ENCODE peak calls at places on chromosome 10, in six cellular contexts. F, U, D, V, K and J are unnamed samples.

GRCh38 chr10:26439436-26440090 is 1.4 kb downstream of the APBB1IP start:
- DNase-seq in F (no peak), U (no peak), D (no peak), V (no peak), K (no peak), J (no peak)

GRCh38 chr10:75261813-75262725 is 26.3 kb upstream of the COMTD1 start:
- DNase-seq in F (no peak), U (peak; percentile 15), D (no peak), V (no peak), K (no peak), J (no peak)

GRCh38 chr10:116521424-116522305 is 24.1 kb upstream of the PNLIP start:
- DNase-seq in F (peak; percentile 33), U (peak; percentile 52), D (peak; percentile 37), V (no peak), K (peak; percentile 21), J (peak; percentile 52)

GRCh38 chr10:119675483-119676170 is 24.4 kb downstream of the BAG3 start:
- DNase-seq in F (no peak), U (no peak), D (no peak), V (no peak), K (no peak), J (no peak)

GRCh38 chr10:5662708-5663579 is 3.5 kb downstream of the ASB13 start:
- DNase-seq in F (no peak), U (no peak), D (no peak), V (no peak), K (no peak), J (no peak)

GRCh38 chr10:43229208-43230061 is 37.4 kb downstream of the RASGEF1A start:
- DNase-seq in F (peak; percentile 18), U (no peak), D (no peak), V (peak; percentile 85), K (no peak), J (no peak)

GRCh38 chr10:74738985-74739567 is 87.3 kb upstream of the KAT6B start:
- DNase-seq in F (no peak), U (peak; percentile 16), D (peak; percentile 65), V (peak; percentile 45), K (no peak), J (peak; percentile 16)

GRCh38 chr10:124106241-124106905 is 13.0 kb upstream of the CHST15 start:
- DNase-seq in F (no peak), U (peak; percentile 55), D (no peak), V (no peak), K (no peak), J (peak; percentile 78)

GRCh38 chr10:69392481-69393000 is 24.2 kb downstream of the TACR2 start:
- DNase-seq in F (peak; percentile 87), U (peak; percentile 77), D (peak; percentile 96), V (peak; percentile 91), K (peak; percentile 79), J (peak; percentile 80)

GRCh38 chr10:79027147-79028055 is 41.4 kb upstream of the ZMIZ1 start:
- DNase-seq in F (no peak), U (no peak), D (no peak), V (no peak), K (no peak), J (no peak)

GRCh38 chr10:126422561-126422960 is 34.3 kb upstream of the ADAM12 start:
- DNase-seq in F (no peak), U (peak; percentile 10), D (no peak), V (no peak), K (no peak), J (no peak)

GRCh38 chr10:4034907-4035581 is 250.0 kb upstream of the KLF6 start:
- DNase-seq in F (no peak), U (peak; percentile 41), D (no peak), V (no peak), K (no peak), J (peak; percentile 58)

DNA sequence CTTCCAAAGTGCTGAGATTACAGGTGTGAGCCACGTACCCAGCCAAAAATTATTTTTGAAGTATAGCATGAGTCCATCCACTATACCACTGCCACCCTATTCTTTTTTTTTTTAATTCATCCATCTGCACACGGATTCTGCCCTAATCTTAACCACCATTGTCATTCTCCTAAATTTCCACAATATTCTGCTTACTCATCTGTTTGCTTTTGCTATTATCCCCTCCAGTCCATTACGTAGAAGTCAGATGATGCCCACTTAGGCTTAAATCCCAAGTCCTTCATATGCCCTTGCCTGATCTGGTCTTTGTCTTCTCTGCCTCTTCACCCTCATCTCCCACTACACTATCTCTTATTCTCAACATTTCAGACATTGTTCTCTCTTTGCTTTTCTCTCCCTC is 86.7 kb downstream of the MMRN2 start:
- DNase-seq in F (no peak), U (no peak), D (no peak), V (no peak), K (no peak), J (no peak)
- H2BK5ac ChIP-seq in F (no peak overlapping the region), U (no peak overlapping the region), D (peak overlapping the region; percentile 13), V (peak overlapping the region; percentile 73), K (no peak overlapping the region), J (no peak overlapping the region)

DNA sequence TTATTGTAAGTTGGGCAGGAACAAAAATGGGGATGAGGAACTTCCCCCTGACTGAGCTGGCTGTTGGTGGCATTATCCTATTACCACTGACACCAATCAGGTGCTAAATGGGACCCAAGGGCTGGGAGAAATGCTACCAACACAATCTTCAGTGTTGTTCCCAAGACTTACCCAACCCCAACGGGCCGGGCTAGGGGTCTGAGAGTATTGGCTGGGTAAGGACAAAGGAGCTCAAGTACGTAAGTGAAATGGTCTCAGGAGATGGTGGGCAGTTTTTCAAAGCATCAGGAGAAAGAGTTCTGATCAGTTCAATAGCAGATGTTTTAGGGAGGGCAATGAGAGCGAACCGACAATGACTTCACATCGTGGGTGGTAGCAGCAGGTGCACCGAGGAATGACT is 759.3 kb downstream of the GRID1 start:
- DNase-seq in F (no peak), U (no peak), D (no peak), V (peak; percentile 17), K (no peak), J (no peak)
- H3K4me3 ChIP-seq in F (no peak overlapping the region), U (no peak overlapping the region), D (no peak overlapping the region), V (no peak overlapping the region), K (no peak overlapping the region), J (no peak overlapping the region)

GRCh38 chr10:22610595-22610994 is 103.8 kb downstream of the PIP4K2A start:
- DNase-seq in F (no peak), U (no peak), D (no peak), V (no peak), K (no peak), J (no peak)
- H3K36me3 ChIP-seq in F (peaks cover 19% of the 10 kb centered on the region), U (peaks cover 5% of the 10 kb centered on the region), D (no peaks in the 10 kb centered on the region), V (no peaks in the 10 kb centered on the region), K (peaks cover 7% of the 10 kb centered on the region), J (peaks cover 52% of the 10 kb centered on the region)

GRCh38 chr10:97426776-97427570 is 982 bp downstream of the PGAM1 start:
- DNase-seq in F (no peak), U (no peak), D (peak; percentile 67), V (no peak), K (peak; percentile 41), J (peak; percentile 61)
- H2BK5ac ChIP-seq in F (peak overlapping the region; percentile 30), U (peak overlapping the region; percentile 87), D (peak overlapping the region; percentile 26), V (peak overlapping the region; percentile 93), K (peak overlapping the region; percentile 79), J (peak overlapping the region; percentile 82)

GRCh38 chr10:112528235-112528634 is 81.2 kb downstream of the VTI1A start:
- DNase-seq in F (no peak), U (no peak), D (no peak), V (no peak), K (no peak), J (no peak)

GRCh38 chr10:112526130-112526529 is 79.1 kb downstream of the VTI1A start:
- DNase-seq in F (no peak), U (peak; percentile 28), D (no peak), V (no peak), K (no peak), J (peak; percentile 69)

GRCh38 chr10:112524637-112525036 is 77.6 kb downstream of the VTI1A start:
- DNase-seq in F (no peak), U (peak; percentile 12), D (no peak), V (no peak), K (no peak), J (no peak)

GRCh38 chr10:112525215-112525614 is 78.2 kb downstream of the VTI1A start:
- DNase-seq in F (no peak), U (no peak), D (no peak), V (no peak), K (no peak), J (no peak)

GRCh38 chr10:112526906-112527305 is 79.9 kb downstream of the VTI1A start:
- DNase-seq in F (peak; percentile 46), U (no peak), D (peak; percentile 67), V (no peak), K (no peak), J (no peak)
- H3K4me3 ChIP-seq in F (peak overlapping the region; percentile 24), U (no peak overlapping the region), D (no peak overlapping the region), V (no peak overlapping the region), K (no peak overlapping the region), J (no peak overlapping the region)

DNA sequence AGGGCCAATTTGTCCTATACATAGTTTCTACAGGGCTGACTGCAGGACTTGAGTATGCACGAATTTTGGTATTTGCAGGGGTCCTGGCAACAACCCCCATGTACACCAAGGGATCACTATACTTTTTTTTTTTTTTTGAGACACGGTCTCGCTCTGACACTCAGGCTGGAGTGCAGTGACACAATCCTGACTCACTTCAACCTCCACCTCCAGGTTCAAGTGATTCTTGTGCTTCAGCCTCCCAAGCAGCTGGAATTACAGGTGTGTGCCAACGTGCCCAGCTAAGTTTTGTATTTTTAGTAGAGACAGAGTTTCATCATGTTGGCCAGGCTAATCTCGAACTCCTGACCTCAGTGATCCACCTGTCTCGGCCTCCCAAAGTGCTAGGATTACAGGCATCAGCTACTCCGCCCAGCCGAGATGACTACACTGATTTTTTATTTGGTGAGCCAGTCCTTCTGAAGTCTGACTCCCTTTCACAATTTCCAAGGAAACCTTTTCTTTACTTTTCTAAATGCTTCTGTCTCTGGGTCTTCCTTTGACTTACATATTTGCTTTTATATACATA is 19.8 kb downstream of the CFAP70 start:
- DNase-seq in F (no peak), U (no peak), D (no peak), V (no peak), K (no peak), J (no peak)
- H3K36me3 ChIP-seq in F (no peaks in the 10 kb centered on the region), U (no peaks in the 10 kb centered on the region), D (no peaks in the 10 kb centered on the region), V (no peaks in the 10 kb centered on the region), K (no peaks in the 10 kb centered on the region), J (peaks cover 6% of the 10 kb centered on the region)

GRCh38 chr10:113897693-113898618 is 43.5 kb downstream of the NHLRC2 start:
- DNase-seq in F (no peak), U (no peak), D (no peak), V (no peak), K (peak; percentile 8), J (no peak)
- H2BK5ac ChIP-seq in F (no peak overlapping the region), U (no peak overlapping the region), D (no peak overlapping the region), V (no peak overlapping the region), K (no peak overlapping the region), J (no peak overlapping the region)

DNA sequence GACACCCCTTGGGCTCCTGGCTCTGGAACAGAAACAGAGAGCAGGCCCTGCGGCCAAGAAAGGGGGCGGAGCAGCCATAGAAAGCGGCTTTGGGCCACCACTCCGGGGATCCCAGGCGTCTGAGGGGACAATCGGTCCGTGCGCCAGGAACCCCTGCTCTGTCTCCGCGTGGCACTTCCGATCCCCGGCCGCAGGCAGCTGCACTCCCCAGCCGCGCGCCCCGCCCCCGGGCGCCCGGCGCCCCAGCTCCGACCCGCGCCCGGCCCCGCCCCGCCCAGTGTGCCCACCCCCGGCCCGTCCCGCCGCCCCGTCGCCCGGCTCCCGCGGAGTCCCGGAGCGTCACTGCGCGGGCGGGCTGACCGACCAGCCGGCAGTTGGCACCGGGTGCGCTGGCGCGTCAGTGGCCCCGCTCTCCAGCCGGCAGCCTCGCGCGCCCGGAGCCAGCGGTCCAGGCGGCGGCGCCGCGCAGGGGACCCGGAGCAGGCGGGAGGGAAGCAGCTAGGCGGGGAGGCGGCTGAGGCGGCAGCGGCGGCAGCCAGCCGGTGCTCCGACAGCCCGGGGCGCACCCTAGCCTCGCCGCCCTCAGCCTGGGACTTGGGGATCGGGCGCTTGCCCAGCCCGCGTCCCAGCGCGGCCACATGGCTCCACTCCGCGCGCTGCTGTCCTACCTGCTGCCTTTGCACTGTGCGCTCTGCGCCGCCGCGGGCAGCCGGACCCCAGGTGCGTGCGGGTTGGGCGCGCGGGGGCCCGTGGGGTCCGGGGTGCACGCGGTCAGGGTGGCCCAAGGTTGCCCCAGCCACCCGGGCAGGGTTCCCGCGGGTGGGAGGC is at the start of gene ADAMTS14:
- DNase-seq in F (peak; percentile 44), U (no peak), D (peak; percentile 55), V (peak; percentile 69), K (no peak), J (peak; percentile 41)
- H3K4me3 ChIP-seq in F (peak within 1 kb of the TSS; percentile 37), U (peak within 1 kb of the TSS; percentile 57), D (peak within 1 kb of the TSS; percentile 13), V (peak within 1 kb of the TSS; percentile 52), K (peak within 1 kb of the TSS; percentile 45), J (peak within 1 kb of the TSS; percentile 73)